ENCODE peak calls at places on chromosome 18, in nine cellular contexts. Z, W, X, L, N, A, G, E and H are unnamed samples.

GRCh38 chr18:54742120-54742519 is 86.2 kb upstream of the RAB27B start:
- DNase-seq in Z (no peak), W (no peak), X (no peak), L (no peak), N (no peak), A (no peak), G (no peak), E (no peak), H (no peak)

GRCh38 chr18:3594760-3595241 is 144.8 kb downstream of the TGIF1 start:
- DNase-seq in Z (peak), W (no peak), X (no peak), L (no peak), N (no peak), A (no peak), G (peak), E (peak), H (peak)

GRCh38 chr18:58991127-58991798 is 126.6 kb downstream of the ZNF532 start:
- DNase-seq in Z (no peak), W (no peak), X (no peak), L (no peak), N (no peak), A (no peak), G (peak), E (no peak), H (no peak)

GRCh38 chr18:1102848-1103247 is 198.2 kb downstream of the ADCYAP1 start:
- DNase-seq in Z (no peak), W (no peak), X (no peak), L (no peak), N (no peak), A (no peak), G (peak), E (no peak), H (no peak)

GRCh38 chr18:2002178-2002577 is 569.1 kb downstream of the METTL4 start:
- DNase-seq in Z (no peak), W (no peak), X (no peak), L (no peak), N (no peak), A (no peak), G (no peak), E (no peak), H (no peak)

GRCh38 chr18:63131106-63131943 is 188.2 kb downstream of the BCL2 start:
- DNase-seq in Z (peak), W (peak), X (peak), L (peak), N (no peak), A (no peak), G (peak), E (peak), H (peak)

GRCh38 chr18:3526421-3527354 is 76.7 kb downstream of the TGIF1 start:
- DNase-seq in Z (peak), W (peak), X (no peak), L (no peak), N (no peak), A (no peak), G (peak), E (no peak), H (no peak)

GRCh38 chr18:63202814-63203213 is 116.8 kb downstream of the BCL2 start:
- DNase-seq in Z (no peak), W (no peak), X (no peak), L (no peak), N (no peak), A (no peak), G (no peak), E (no peak), H (no peak)

GRCh38 chr18:10101293-10101701 is 187.5 kb downstream of the VAPA start:
- DNase-seq in Z (no peak), W (no peak), X (no peak), L (no peak), N (no peak), A (no peak), G (peak), E (no peak), H (no peak)

GRCh38 chr18:78875268-78875997 is 104.2 kb upstream of the SALL3 start:
- DNase-seq in Z (peak), W (peak), X (peak), L (no peak), N (no peak), A (no peak), G (peak), E (peak), H (peak)

GRCh38 chr18:23640023-23640422 is 22.7 kb downstream of the ANKRD29 start:
- DNase-seq in Z (no peak), W (no peak), X (no peak), L (no peak), N (no peak), A (no peak), G (peak), E (no peak), H (no peak)

GRCh38 chr18:55376387-55376786 is 211.6 kb downstream of the TCF4 start:
- DNase-seq in Z (no peak), W (no peak), X (no peak), L (no peak), N (no peak), A (no peak), G (no peak), E (no peak), H (no peak)

GRCh38 chr18:78160961-78161656 is 818.5 kb upstream of the SALL3 start:
- DNase-seq in Z (no peak), W (no peak), X (no peak), L (no peak), N (no peak), A (no peak), G (peak), E (no peak), H (no peak)

GRCh38 chr18:26317353-26317865 is 91.2 kb downstream of the TAF4B start:
- DNase-seq in Z (no peak), W (no peak), X (no peak), L (no peak), N (no peak), A (no peak), G (no peak), E (no peak), H (no peak)

GRCh38 chr18:9927392-9928063 is 13.7 kb downstream of the VAPA start:
- DNase-seq in Z (no peak), W (no peak), X (no peak), L (no peak), N (no peak), A (no peak), G (peak), E (no peak), H (no peak)

GRCh38 chr18:23237524-23238151 is 102.4 kb downstream of the CABLES1 start:
- DNase-seq in Z (no peak), W (no peak), X (no peak), L (peak), N (no peak), A (peak), G (no peak), E (peak), H (peak)

GRCh38 chr18:13500891-13501887 is 225.2 kb downstream of the FAM210A start:
- DNase-seq in Z (no peak), W (peak), X (no peak), L (no peak), N (no peak), A (no peak), G (peak), E (no peak), H (no peak)